ENCODE peak calls at places on chromosome 11, in four cellular contexts. N, F, X and O are unnamed samples.

GRCh38 chr11:79686703-79687419 is 246.0 kb upstream of the TENM4 start:
- DNase-seq in X (no peak), F (no peak), N (no peak), O (no peak)

GRCh38 chr11:92834296-92835020 is 135.0 kb upstream of the MTNR1B start:
- DNase-seq in F (no peak), N (no peak), X (no peak), O (no peak)

GRCh38 chr11:36586543-36586942 is 7.8 kb upstream of the IFTAP start:
- DNase-seq in X (no peak), N (no peak), F (no peak), O (no peak)

GRCh38 chr11:128727320-128727719 is 33.4 kb downstream of the FLI1 start:
- DNase-seq in F (no peak), X (peak), N (no peak), O (no peak)

GRCh38 chr11:75325713-75326438 is 25.6 kb downstream of the ARRB1 start:
- DNase-seq in N (no peak), F (peak), X (no peak), O (no peak)

GRCh38 chr11:71452354-71453020 is 516 bp upstream of the NADSYN1 start:
- DNase-seq in X (no peak), F (no peak), N (peak), O (peak)

GRCh38 chr11:35295751-35296150 is 123.6 kb downstream of the SLC1A2 start:
- DNase-seq in F (no peak), X (no peak), N (no peak), O (no peak)

GRCh38 chr11:115581871-115582639 is 77.8 kb upstream of the CADM1 start:
- DNase-seq in N (no peak), F (no peak), X (no peak), O (no peak)

GRCh38 chr11:100918551-100919500 is 210.8 kb downstream of the PGR start:
- DNase-seq in F (no peak), N (no peak), X (no peak), O (no peak)